ENCODE peak calls at places on chromosome 13, in ten cellular contexts. E is tibial nerve; P is LoVo; C is stimulated activated CD8-positive, alpha-beta memory T cell treated with anti-CD3 and anti-CD28 coated beads, Interleukin-4, amount 100 ng/mL, for 1 hour; D is stimulated activated CD4-positive, alpha-beta T cell treated with anti-CD3 and anti-CD28 coated beads, Interleukin-1b, Interleukin-23, amount 100 ng/mL, for 24 hours; S is cardiac fibroblast; R is endodermal cell; W is AG08396; Y is stimulated activated naive B cell treated with anti-CD40 and anti-IgM and Interleukin-4, amounts not matched to agents 10 μg/mL and 1 μg/mL and 100 μg/mL, for 72 hours; Q is activated CD4-positive, CD25-positive, alpha-beta regulatory T cell. V is an unnamed sample.

GRCh38 chr13:79060216-79060615 is 345.8 kb downstream of the RBM26 start:
- DNase-seq in W (no peak), Q (no peak), R (no peak), E (no peak), D (no peak), C (no peak), S (no peak), P (no peak), Y (no peak), V (no peak)

GRCh38 chr13:24267801-24268200 is 41.6 kb upstream of the C1QTNF9 start:
- DNase-seq in Y (no peak), R (no peak), E (no peak), Q (no peak), W (no peak), C (no peak), S (no peak), P (no peak), D (no peak), V (no peak)

GRCh38 chr13:106176103-106176502 is 359.4 kb downstream of the EFNB2 start:
- DNase-seq in P (no peak), E (no peak), R (no peak), D (no peak), S (peak; percentile 33), Y (no peak), W (peak; percentile 11), C (no peak), Q (no peak), V (no peak)

GRCh38 chr13:51364404-51365008 is 25.0 kb downstream of the SERPINE3 start:
- DNase-seq in P (no peak), W (peak; percentile 25), S (peak; percentile 72), C (no peak), Q (no peak), E (no peak), D (no peak), R (no peak), Y (no peak), V (no peak)

GRCh38 chr13:42064259-42064658 is 15.8 kb downstream of the DGKH start:
- DNase-seq in P (no peak), C (no peak), R (no peak), E (no peak), D (no peak), Q (no peak), Y (no peak), W (peak; percentile 38), S (peak; percentile 79), V (no peak)

GRCh38 chr13:72726721-72727416 is 560 bp downstream of the MZT1 start:
- DNase-seq in P (peak; percentile 37), Y (no peak), D (no peak), C (peak; percentile 15), E (no peak), R (no peak), Q (peak; percentile 12), S (no peak), W (peak; percentile 45), V (peak; percentile 59)

GRCh38 chr13:99178636-99179035 is 22.0 kb upstream of the UBAC2 start:
- DNase-seq in Q (no peak), R (no peak), E (no peak), S (peak; percentile 43), W (no peak), Y (peak; percentile 12), D (no peak), C (no peak), P (no peak), V (no peak)

GRCh38 chr13:59088716-59089115 is 1075.0 kb downstream of the DIAPH3 start:
- DNase-seq in D (no peak), Y (no peak), C (no peak), Q (no peak), E (no peak), P (no peak), R (no peak), W (no peak), S (peak; percentile 77), V (no peak)

GRCh38 chr13:29239653-29240525 is 355.6 kb downstream of the SLC7A1 start:
- DNase-seq in C (no peak), S (no peak), E (no peak), Q (no peak), P (no peak), D (no peak), W (no peak), R (no peak), Y (no peak), V (no peak)

GRCh38 chr13:49371943-49372636 is 71.8 kb downstream of the CAB39L start:
- DNase-seq in C (no peak), Q (no peak), S (no peak), R (no peak), P (peak; percentile 88), Y (no peak), D (no peak), W (no peak), E (no peak), V (no peak)

GRCh38 chr13:45316210-45316799 is 24.7 kb downstream of the TPT1 start:
- DNase-seq in P (no peak), D (no peak), W (no peak), Q (no peak), C (no peak), Y (no peak), E (no peak), R (peak; percentile 49), S (no peak), V (no peak)

GRCh38 chr13:78410164-78410563 is 193.2 kb downstream of the POU4F1 start:
- DNase-seq in W (no peak), Y (no peak), S (no peak), C (no peak), R (no peak), E (no peak), D (no peak), Q (no peak), P (no peak), V (no peak)

GRCh38 chr13:41562083-41562482 is 104.7 kb downstream of the RGCC start:
- DNase-seq in R (no peak), W (peak; percentile 82), Y (no peak), P (no peak), S (peak; percentile 85), D (no peak), C (no peak), E (peak; percentile 59), Q (no peak), V (peak; percentile 68)

GRCh38 chr13:23947893-23948292 is 50.6 kb upstream of the C1QTNF9B start:
- DNase-seq in D (no peak), Q (no peak), W (no peak), R (no peak), E (no peak), C (no peak), S (no peak), P (no peak), Y (no peak), V (no peak)

GRCh38 chr13:102700088-102701031 is 5.5 kb upstream of the METTL21C start:
- DNase-seq in P (no peak), E (no peak), Q (no peak), Y (no peak), W (no peak), R (no peak), C (no peak), S (no peak), D (no peak), V (no peak)

GRCh38 chr13:94610475-94610874 is 8.8 kb downstream of the GPR180 start:
- DNase-seq in Q (no peak), Y (no peak), W (no peak), E (no peak), S (no peak), C (no peak), P (no peak), R (no peak), D (no peak), V (no peak)

GRCh38 chr13:63409791-63410351 is 1994.2 kb upstream of the PCDH20 start:
- DNase-seq in Y (no peak), E (no peak), P (no peak), R (no peak), D (no peak), C (no peak), Q (no peak), S (no peak), W (no peak), V (no peak)

GRCh38 chr13:98878421-98879126 is 99.3 kb downstream of the DOCK9 start:
- DNase-seq in D (no peak), Q (no peak), S (no peak), Y (no peak), C (no peak), E (no peak), P (no peak), R (no peak), W (no peak), V (no peak)

GRCh38 chr13:110394371-110394841 is 87.3 kb downstream of the COL4A2 start:
- DNase-seq in W (no peak), Y (no peak), R (no peak), E (no peak), S (peak; percentile 89), D (no peak), C (no peak), P (no peak), Q (no peak), V (no peak)

GRCh38 chr13:73248711-73249580 is 190.1 kb downstream of the KLF5 start:
- DNase-seq in Q (no peak), D (no peak), E (no peak), R (peak; percentile 66), W (peak; percentile 9), C (no peak), P (peak; percentile 79), Y (no peak), S (peak; percentile 45), V (peak; percentile 29)

GRCh38 chr13:112867301-112867711 is 101.7 kb upstream of the MCF2L start:
- DNase-seq in D (no peak), P (no peak), C (no peak), S (no peak), Y (no peak), E (no peak), W (no peak), R (no peak), Q (no peak), V (no peak)

GRCh38 chr13:45374917-45375316 is 33.9 kb upstream of the TPT1 start:
- DNase-seq in E (no peak), Q (no peak), D (no peak), C (no peak), Y (no peak), R (no peak), P (no peak), W (peak; percentile 52), S (peak; percentile 19), V (no peak)

GRCh38 chr13:49220035-49220855 is at the start of gene MLNR:
- DNase-seq in E (no peak), S (no peak), Y (no peak), W (peak; percentile 63), Q (no peak), P (no peak), C (no peak), D (peak; percentile 21), R (peak; percentile 91), V (peak; percentile 46)

GRCh38 chr13:98013241-98013640 is 59.8 kb downstream of the IPO5 start:
- DNase-seq in S (no peak), W (no peak), D (no peak), Y (no peak), P (no peak), C (no peak), Q (no peak), E (no peak), R (no peak), V (no peak)

GRCh38 chr13:37978680-37979079 is 109.1 kb upstream of the TRPC4 start:
- DNase-seq in S (no peak), E (no peak), D (no peak), Y (no peak), Q (no peak), R (no peak), P (no peak), W (no peak), C (no peak), V (no peak)

GRCh38 chr13:99353836-99354235 is 46.6 kb upstream of the GPR183 start:
- DNase-seq in W (no peak), Y (no peak), S (no peak), C (no peak), E (no peak), P (no peak), D (no peak), R (peak; percentile 30), Q (no peak), V (no peak)

GRCh38 chr13:26653310-26653709 is 95.8 kb downstream of the WASF3 start:
- DNase-seq in R (no peak), Q (no peak), S (peak; percentile 61), C (no peak), P (no peak), D (no peak), W (peak; percentile 25), Y (no peak), E (no peak), V (no peak)

GRCh38 chr13:60152114-60152513 is 11.6 kb downstream of the DIAPH3 start:
- DNase-seq in E (no peak), Q (no peak), C (no peak), S (no peak), P (no peak), Y (no peak), R (no peak), D (no peak), W (no peak), V (no peak)

V was measured in hepatocyte.